ENCODE peak calls at places on chromosome 14, in five cellular contexts. T, G, E, P and J are unnamed samples.

GRCh38 chr14:35628989-35629388 is 95.0 kb downstream of the INSM2 start:
- DNase-seq in T (no peak), G (no peak), E (no peak), P (no peak), J (no peak)

GRCh38 chr14:67971627-67972625 is 152.3 kb downstream of the RAD51B start:
- DNase-seq in T (no peak), G (no peak), E (no peak), P (no peak), J (no peak)

GRCh38 chr14:23114669-23115491 is 4.2 kb downstream of the CEBPE start:
- DNase-seq in T (no peak), G (peak), E (no peak), P (no peak), J (no peak)

GRCh38 chr14:104226421-104227385 is 88.3 kb downstream of the KIF26A start:
- DNase-seq in T (no peak), G (peak), E (no peak), P (no peak), J (no peak)

GRCh38 chr14:56333361-56334279 is 215.4 kb downstream of the PELI2 start:
- DNase-seq in T (no peak), G (no peak), E (no peak), P (no peak), J (peak)

GRCh38 chr14:54627718-54628345 is 60.9 kb downstream of the SAMD4A start:
- DNase-seq in T (no peak), G (no peak), E (no peak), P (no peak), J (no peak)

GRCh38 chr14:61388976-61389576 is 67.7 kb downstream of the PRKCH start:
- DNase-seq in T (peak), G (no peak), E (no peak), P (no peak), J (no peak)

GRCh38 chr14:64235652-64236640 is 58.2 kb downstream of the ESR2 start:
- DNase-seq in T (no peak), G (no peak), E (peak), P (no peak), J (no peak)

GRCh38 chr14:23865502-23865901 is 88.1 kb upstream of the DHRS4 start:
- DNase-seq in T (no peak), G (no peak), E (no peak), P (no peak), J (no peak)

GRCh38 chr14:69878251-69878650 is 965 bp upstream of the SMOC1 start:
- DNase-seq in T (no peak), G (no peak), E (no peak), P (peak), J (no peak)

GRCh38 chr14:33534636-33535035 is 416.2 kb downstream of the EGLN3 start:
- DNase-seq in T (no peak), G (no peak), E (no peak), P (no peak), J (no peak)

GRCh38 chr14:42149609-42150261 is 543.1 kb downstream of the LRFN5 start:
- DNase-seq in T (no peak), G (no peak), E (no peak), P (no peak), J (no peak)

GRCh38 chr14:70821916-70822705 is 12.8 kb upstream of the MAP3K9 start:
- DNase-seq in T (peak), G (peak), E (no peak), P (peak), J (peak)

GRCh38 chr14:90193925-90194324 is 62.4 kb upstream of the PSMC1 start:
- DNase-seq in T (no peak), G (no peak), E (no peak), P (no peak), J (peak)

GRCh38 chr14:72476657-72477499 is 417.0 kb downstream of the DPF3 start:
- DNase-seq in T (peak), G (no peak), E (peak), P (no peak), J (peak)

GRCh38 chr14:93905623-93906022 is 21.5 kb upstream of the FAM181A start:
- DNase-seq in T (no peak), G (no peak), E (no peak), P (no peak), J (no peak)

GRCh38 chr14:98754343-98755025 is 517.5 kb downstream of the BCL11B start:
- DNase-seq in T (no peak), G (no peak), E (no peak), P (peak), J (no peak)

GRCh38 chr14:75521415-75522199 is 662 bp upstream of the BATF start:
- DNase-seq in T (no peak), G (no peak), E (no peak), P (no peak), J (no peak)

GRCh38 chr14:104865631-104866441 is 768 bp downstream of the CEP170B start:
- DNase-seq in T (no peak), G (peak), E (no peak), P (peak), J (no peak)

GRCh38 chr14:70029296-70030132 is 150.3 kb downstream of the SMOC1 start:
- DNase-seq in T (no peak), G (no peak), E (no peak), P (no peak), J (no peak)

GRCh38 chr14:21106506-21107359 is 5.9 kb downstream of the TMEM253 start:
- DNase-seq in T (peak), G (peak), E (no peak), P (no peak), J (peak)

GRCh38 chr14:81137316-81137715 is 83.4 kb downstream of the GTF2A1 start:
- DNase-seq in T (no peak), G (no peak), E (no peak), P (no peak), J (no peak)

GRCh38 chr14:74868739-74869138 is 7.2 kb downstream of the PROX2 start:
- DNase-seq in T (no peak), G (no peak), E (no peak), P (no peak), J (no peak)